ENCODE peak calls at places on chromosome 9, in four cellular contexts. B is fibroblast of villous mesenchyme, G is mammary epithelial cell, U is adrenal gland. L is an unnamed sample.

GRCh38 chr9:95815153-95815552 is 60.3 kb upstream of the ERCC6L2 start:
- DNase-seq in B (peak; percentile 90), U (no peak), G (no peak), L (peak; percentile 53)

GRCh38 chr9:76910861-76911260 is 4.9 kb upstream of the PRUNE2 start:
- DNase-seq in G (no peak), B (no peak), U (no peak), L (no peak)

GRCh38 chr9:129420721-129421120 is 200.2 kb downstream of the C9orf50 start:
- DNase-seq in U (no peak), G (no peak), B (no peak), L (no peak)

GRCh38 chr9:132037470-132037869 is 42.2 kb downstream of the MED27 start:
- DNase-seq in G (no peak), U (no peak), B (no peak), L (no peak)

GRCh38 chr9:94632736-94633135 is 6.6 kb downstream of the FBP1 start:
- DNase-seq in G (no peak), U (no peak), B (no peak), L (no peak)

GRCh38 chr9:117682955-117683710 is 21.1 kb upstream of the TLR4 start:
- DNase-seq in U (no peak), B (no peak), G (peak; percentile 73), L (no peak)

GRCh38 chr9:26947736-26948135 is 694 bp upstream of the PLAA start:
- DNase-seq in G (no peak), B (no peak), U (no peak), L (no peak)

GRCh38 chr9:110842976-110843375 is 174.4 kb downstream of the MUSK start:
- DNase-seq in G (no peak), B (no peak), U (no peak), L (peak; percentile 24)

GRCh38 chr9:5510991-5511390 is 660 bp downstream of the PDCD1LG2 start:
- DNase-seq in B (peak; percentile 38), U (no peak), G (no peak), L (no peak)

GRCh38 chr9:125405938-125406811 is 144.5 kb downstream of the GAPVD1 start:
- DNase-seq in B (peak; percentile 18), G (peak; percentile 50), U (no peak), L (peak; percentile 71)

GRCh38 chr9:37331871-37332270 is 90.6 kb upstream of the GRHPR start:
- DNase-seq in U (no peak), G (no peak), B (no peak), L (no peak)

GRCh38 chr9:96186601-96187011 is 115.4 kb downstream of the HSD17B3 start:
- DNase-seq in G (peak; percentile 10), B (peak; percentile 36), U (no peak), L (peak; percentile 10)

GRCh38 chr9:98124637-98125426 is 5.8 kb upstream of the TRIM14 start:
- DNase-seq in B (no peak), G (no peak), U (no peak), L (no peak)

GRCh38 chr9:98117984-98118639 is 910 bp downstream of the TRIM14 start:
- DNase-seq in G (peak; percentile 34), B (peak; percentile 12), U (no peak), L (peak; percentile 34)

GRCh38 chr9:98120476-98120875 is 1.5 kb upstream of the TRIM14 start:
- DNase-seq in G (no peak), B (no peak), U (no peak), L (no peak)

GRCh38 chr9:98118640-98119601 is at the start of gene TRIM14:
- DNase-seq in U (peak; percentile 41), B (peak; percentile 73), G (peak; percentile 64), L (peak; percentile 49)

DNA sequence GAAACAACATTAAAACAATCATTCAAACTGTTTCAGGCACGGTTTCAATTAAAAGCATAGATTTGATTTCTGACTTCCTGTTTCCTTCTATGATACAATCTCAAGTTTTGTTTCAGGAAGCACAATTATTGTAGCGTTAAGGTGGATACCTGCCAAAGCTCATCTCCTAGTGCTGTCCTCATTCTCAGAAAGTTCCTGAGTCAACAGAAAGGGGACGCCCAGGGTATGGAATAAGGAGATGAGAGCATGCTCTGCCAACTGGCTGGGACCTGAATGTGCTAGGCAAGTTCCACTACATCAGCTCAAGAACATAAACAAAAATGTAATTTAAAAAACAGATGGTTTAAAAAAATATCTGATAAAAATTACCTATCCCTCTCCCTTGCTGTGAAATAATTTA is 2.1 kb upstream of the TRIM14 start:
- DNase-seq in U (no peak), G (peak; percentile 37), B (no peak), L (peak; percentile 26)
- TF ChIP-seq CTCF in U (no peak), G (peak; percentile 7), B (no peak), L (peak; percentile 22)

DNA sequence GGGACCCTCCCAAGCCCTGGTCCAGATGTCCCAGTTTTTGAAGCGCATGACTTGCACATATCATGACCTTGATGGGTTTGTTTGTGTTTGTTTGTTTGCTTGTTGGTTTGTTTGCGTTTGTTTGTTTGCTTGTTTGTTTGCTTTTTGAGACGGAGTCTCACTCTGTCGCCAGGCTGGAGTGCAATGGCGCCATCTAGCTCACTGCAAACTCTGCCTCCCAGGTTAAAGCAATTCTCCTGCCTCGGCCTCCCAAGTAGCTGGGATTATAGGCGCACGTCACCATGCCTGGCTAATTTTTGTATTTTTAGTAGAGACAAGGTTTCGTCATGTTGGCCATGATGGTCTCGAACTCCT is 13.0 kb upstream of the UBAC1 start:
- DNase-seq in G (no peak), B (no peak), U (no peak), L (no peak)
- TF ChIP-seq CTCF in G (no peak), B (no peak), U (no peak), L (no peak)

DNA sequence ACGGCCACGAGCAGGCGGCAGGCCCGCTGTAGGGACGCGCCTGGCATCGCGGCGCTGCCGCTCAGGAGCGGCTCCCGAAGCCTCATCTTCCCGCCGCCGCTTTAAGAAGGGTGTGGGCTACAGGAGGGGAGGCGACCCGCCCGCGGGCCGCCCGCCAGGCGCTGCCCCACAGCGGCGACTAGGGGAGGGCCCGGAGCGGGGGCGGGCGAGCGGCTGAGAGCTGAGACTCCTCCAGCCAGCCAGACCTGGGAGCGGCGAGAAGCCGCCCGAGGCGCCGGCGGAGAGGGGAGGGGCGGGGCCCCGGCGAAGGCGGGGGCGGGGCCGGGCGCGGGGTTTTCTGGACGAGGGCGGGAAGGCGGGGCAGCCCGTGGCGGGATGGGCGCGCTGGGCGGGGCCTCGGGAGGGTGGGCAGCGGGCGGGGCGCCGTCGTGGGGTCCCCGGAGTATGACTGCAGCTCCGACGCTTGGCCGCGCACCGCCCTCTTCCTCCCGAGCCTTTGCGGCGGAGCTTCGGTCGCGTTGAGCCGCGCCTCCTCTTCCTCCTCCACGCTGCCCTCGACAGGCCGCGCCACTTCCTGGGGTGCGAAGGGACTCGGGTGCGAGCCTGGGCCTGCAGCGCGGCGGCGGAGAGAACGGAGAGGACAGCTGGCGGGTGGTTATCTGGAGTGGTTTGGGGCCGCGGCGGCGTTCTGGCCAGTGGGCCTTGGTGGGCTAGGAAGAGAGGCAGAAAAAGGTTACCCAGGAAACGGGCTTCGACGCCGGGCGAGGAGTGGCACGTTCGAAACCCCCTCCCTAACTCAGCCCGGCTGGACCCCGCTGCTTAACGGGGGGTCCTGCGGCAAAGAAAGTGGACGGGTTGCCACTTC is at the start of gene B4GALT1:
- DNase-seq in U (peak; percentile 95), G (peak; percentile 95), B (peak; percentile 96), L (peak; percentile 91)
- TF ChIP-seq CTCF in U (no peak), G (no peak), B (peak; percentile 2), L (no peak)

DNA sequence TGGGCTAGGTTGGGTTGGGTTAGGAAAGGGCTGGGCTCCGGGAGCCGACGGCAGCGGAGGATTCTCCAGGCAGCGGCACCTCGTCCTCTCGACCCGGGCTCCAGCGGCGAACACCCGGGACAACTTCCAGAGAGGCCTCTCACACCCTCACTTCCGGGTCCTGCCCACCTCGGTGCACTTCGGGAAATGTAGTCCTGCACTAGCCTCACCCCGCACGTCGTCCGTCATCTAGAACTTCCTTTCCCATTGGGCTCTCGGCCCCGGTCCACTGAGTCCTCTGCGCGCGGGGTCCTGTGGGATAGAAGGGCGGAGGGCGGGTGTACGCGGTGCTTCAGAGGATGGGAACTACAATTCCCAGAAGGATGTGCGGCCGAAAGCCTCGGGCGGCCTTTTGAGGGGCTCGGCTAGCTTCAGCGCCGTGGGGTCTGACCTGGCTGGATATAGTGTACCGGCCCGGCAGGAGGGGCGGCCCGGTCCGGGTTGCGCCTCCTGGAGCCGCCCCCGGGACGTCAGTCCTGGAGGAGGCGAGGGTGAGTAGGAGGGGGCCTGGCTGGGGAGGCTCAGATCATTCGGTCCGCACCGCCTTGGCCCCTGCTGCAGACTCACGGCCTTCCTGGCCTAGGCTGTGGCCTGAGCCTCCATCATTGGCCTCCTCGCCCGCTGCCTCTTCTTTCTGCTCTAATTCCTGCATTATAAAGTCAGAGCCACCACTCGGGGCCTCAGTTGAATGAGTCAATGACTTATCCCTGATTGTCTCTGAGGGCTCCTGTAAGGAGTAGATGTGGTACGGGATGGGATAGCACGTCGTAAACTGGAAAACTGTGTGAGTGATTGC is at the start of the genes ERP44 and INVS:
- DNase-seq in B (peak; percentile 99), U (peak; percentile 100), G (peak; percentile 99), L (peak; percentile 99)
- TF ChIP-seq CTCF in B (no peak), U (no peak), G (no peak), L (no peak)

GRCh38 chr9:114047717-114048116 is 30.4 kb downstream of the AMBP start:
- DNase-seq in B (no peak), U (no peak), G (no peak), L (peak; percentile 25)
- TF ChIP-seq CTCF in B (peak; percentile 36), U (peak; percentile 20), G (peak; percentile 25), L (peak; percentile 42)

GRCh38 chr9:133497443-133497842 is 18.5 kb upstream of the SLC2A6 start:
- DNase-seq in U (no peak), B (no peak), G (no peak), L (no peak)

GRCh38 chr9:133499892-133500270 is 21.0 kb upstream of the SLC2A6 start:
- DNase-seq in U (no peak), B (no peak), G (no peak), L (no peak)

GRCh38 chr9:133496901-133497411 is 18.1 kb upstream of the SLC2A6 start:
- DNase-seq in B (no peak), U (no peak), G (no peak), L (no peak)

GRCh38 chr9:133502112-133502511 is 22.6 kb downstream of the MYMK start:
- DNase-seq in G (no peak), U (no peak), B (no peak), L (no peak)

DNA sequence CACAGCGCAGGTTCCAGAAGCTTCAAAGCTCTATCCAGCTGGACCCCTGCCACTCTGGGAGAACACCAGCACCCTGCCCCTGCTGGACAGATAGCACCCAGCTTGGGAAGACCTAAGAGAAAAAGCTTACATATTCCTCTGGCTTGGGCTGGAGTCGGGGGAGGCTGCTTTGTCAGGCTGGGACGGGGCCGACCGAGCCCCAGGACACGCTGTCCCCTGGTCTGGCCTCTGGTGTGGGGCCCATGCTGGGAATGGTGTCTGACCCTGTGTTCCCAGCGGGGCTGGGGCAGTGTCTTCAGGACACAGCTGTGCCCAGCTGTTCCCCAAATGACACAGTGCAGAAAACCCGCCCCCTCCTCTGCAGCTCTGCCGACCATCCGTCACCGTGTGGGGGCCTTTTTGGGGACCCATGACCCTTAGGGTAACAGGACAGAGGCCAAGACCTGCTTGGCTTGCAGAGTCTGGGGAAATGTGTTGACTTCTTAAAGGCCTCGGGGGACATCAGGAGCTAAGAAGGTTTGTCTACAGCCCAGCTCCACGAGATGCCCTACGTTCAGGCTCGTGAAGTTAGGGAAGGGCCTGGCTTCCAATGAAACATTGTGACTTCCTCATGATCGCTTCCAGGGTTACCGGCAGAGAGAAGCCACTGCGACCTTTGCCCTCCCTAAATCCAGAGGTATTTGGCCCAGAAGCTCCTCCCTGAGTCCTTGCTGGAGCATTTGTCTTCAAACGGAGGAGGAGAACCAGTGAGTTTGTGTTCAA is 20.4 kb upstream of the SLC2A6 start:
- DNase-seq in G (no peak), U (peak; percentile 57), B (peak; percentile 29), L (no peak)
- TF ChIP-seq CTCF in G (no peak), U (no peak), B (no peak), L (no peak)